ENCODE peak calls at places on chromosome 9, in nine cellular contexts. L, N, R, Q, C, W, V, Z and I are unnamed samples.

GRCh38 chr9:121709798-121710197 is 58.4 kb downstream of the DAB2IP start:
- DNase-seq in L (peak; percentile 6), N (no peak), R (no peak), Q (no peak), C (peak; percentile 84), W (no peak), V (peak; percentile 21), Z (no peak), I (no peak)

GRCh38 chr9:129609486-129610192 is 11.3 kb downstream of the C9orf50 start:
- DNase-seq in L (peak; percentile 81), N (peak; percentile 40), R (no peak), Q (peak; percentile 67), C (peak; percentile 34), W (peak; percentile 58), V (peak; percentile 73), Z (peak; percentile 67), I (no peak)

GRCh38 chr9:95696701-95697100 is 178.8 kb upstream of the ERCC6L2 start:
- DNase-seq in L (no peak), N (no peak), R (no peak), Q (no peak), C (peak; percentile 81), W (no peak), V (peak; percentile 59), Z (no peak), I (no peak)

GRCh38 chr9:129385615-129385934 is 207.5 kb upstream of the IER5L start:
- DNase-seq in L (no peak), N (no peak), R (no peak), Q (no peak), C (no peak), W (no peak), V (no peak), Z (no peak), I (no peak)

GRCh38 chr9:128818839-128819715 is 777 bp downstream of the ENDOG start:
- DNase-seq in L (no peak), N (peak; percentile 40), R (no peak), Q (no peak), C (peak; percentile 52), W (peak; percentile 41), V (peak; percentile 71), Z (peak; percentile 32), I (no peak)

GRCh38 chr9:617441-618085 is 223.9 kb upstream of the DMRT1 start:
- DNase-seq in L (no peak), N (no peak), R (no peak), Q (no peak), C (no peak), W (no peak), V (peak; percentile 73), Z (no peak), I (no peak)

GRCh38 chr9:8858250-8859161 is 1058.9 kb upstream of the DMAC1 start:
- DNase-seq in L (no peak), N (no peak), R (no peak), Q (peak; percentile 47), C (no peak), W (no peak), V (peak; percentile 83), Z (no peak), I (no peak)

GRCh38 chr9:104743377-104743985 is 4.0 kb upstream of the NIPSNAP3A start:
- DNase-seq in L (peak; percentile 72), N (peak; percentile 71), R (no peak), Q (no peak), C (peak; percentile 33), W (no peak), V (peak; percentile 86), Z (peak; percentile 60), I (peak; percentile 50)